ENCODE peak calls at places on chromosomes 5 and 9, in eight cellular contexts. One of them, this sample, is unnamed.

GRCh38 chr5:175683921-175684320 is 26.1 kb downstream of the HRH2 start:
- DNase-seq in HepG2: no peak
- DNase-seq in A549: no peak
- DNase-seq in GM12878: no peak
- DNase-seq in K562: no peak
- DNase-seq in SK-N-SH: no peak
- DNase-seq in IMR-90: no peak
- DNase-seq in H1: no peak
- DNase-seq in this sample: no peak

GRCh38 chr5:169641253-169641652 is 4.2 kb downstream of the DOCK2 start:
- DNase-seq in HepG2: no peak
- DNase-seq in A549: no peak
- DNase-seq in GM12878: no peak
- DNase-seq in K562: no peak
- DNase-seq in SK-N-SH: no peak
- DNase-seq in IMR-90: peak; percentile 36
- DNase-seq in H1: no peak
- DNase-seq in this sample: no peak

GRCh38 chr5:91006708-91007107 is 376.4 kb downstream of the ARRDC3 start:
- DNase-seq in HepG2: no peak
- DNase-seq in A549: no peak
- DNase-seq in GM12878: no peak
- DNase-seq in K562: no peak
- DNase-seq in SK-N-SH: no peak
- DNase-seq in IMR-90: no peak
- DNase-seq in H1: no peak
- DNase-seq in this sample: no peak

GRCh38 chr5:9540791-9541190 is 5.1 kb downstream of the SEMA5A start:
- DNase-seq in HepG2: no peak
- DNase-seq in A549: no peak
- DNase-seq in GM12878: no peak
- DNase-seq in K562: no peak
- DNase-seq in SK-N-SH: no peak
- DNase-seq in IMR-90: peak; percentile 72
- DNase-seq in H1: no peak
- DNase-seq in this sample: no peak

GRCh38 chr9:95134457-95134881 is 183.0 kb downstream of the FANCC start:
- DNase-seq in HepG2: no peak
- DNase-seq in A549: no peak
- DNase-seq in GM12878: no peak
- DNase-seq in K562: no peak
- DNase-seq in SK-N-SH: no peak
- DNase-seq in IMR-90: no peak
- DNase-seq in H1: no peak
- DNase-seq in this sample: no peak

GRCh38 chr5:146076455-146076854 is 28.9 kb downstream of the PLAC8L1 start:
- DNase-seq in HepG2: no peak
- DNase-seq in A549: no peak
- DNase-seq in GM12878: no peak
- DNase-seq in K562: no peak
- DNase-seq in SK-N-SH: no peak
- DNase-seq in IMR-90: no peak
- DNase-seq in H1: no peak
- DNase-seq in this sample: peak; percentile 32

GRCh38 chr5:32307769-32308194 is 5.0 kb downstream of the MTMR12 start:
- DNase-seq in HepG2: no peak
- DNase-seq in A549: no peak
- DNase-seq in GM12878: no peak
- DNase-seq in K562: no peak
- DNase-seq in SK-N-SH: no peak
- DNase-seq in IMR-90: no peak
- DNase-seq in H1: no peak
- DNase-seq in this sample: no peak

GRCh38 chr5:71786337-71787060 is 67.4 kb downstream of the CARTPT start:
- DNase-seq in HepG2: no peak
- DNase-seq in A549: no peak
- DNase-seq in GM12878: no peak
- DNase-seq in K562: no peak
- DNase-seq in SK-N-SH: no peak
- DNase-seq in IMR-90: no peak
- DNase-seq in H1: no peak
- DNase-seq in this sample: no peak

GRCh38 chr5:51986733-51987132 is 603.5 kb downstream of the ISL1 start:
- DNase-seq in HepG2: no peak
- DNase-seq in A549: no peak
- DNase-seq in GM12878: no peak
- DNase-seq in K562: no peak
- DNase-seq in SK-N-SH: no peak
- DNase-seq in IMR-90: no peak
- DNase-seq in H1: no peak
- DNase-seq in this sample: no peak

GRCh38 chr5:74408150-74409043 is 232.1 kb downstream of the ENC1 start:
- DNase-seq in HepG2: peak; percentile 96
- DNase-seq in A549: peak; percentile 16
- DNase-seq in GM12878: no peak
- DNase-seq in K562: no peak
- DNase-seq in SK-N-SH: no peak
- DNase-seq in IMR-90: no peak
- DNase-seq in H1: no peak
- DNase-seq in this sample: no peak

GRCh38 chr5:59337240-59337639 is 556.3 kb downstream of the PDE4D start:
- DNase-seq in HepG2: no peak
- DNase-seq in A549: no peak
- DNase-seq in GM12878: no peak
- DNase-seq in K562: no peak
- DNase-seq in SK-N-SH: no peak
- DNase-seq in IMR-90: no peak
- DNase-seq in H1: no peak
- DNase-seq in this sample: no peak

GRCh38 chr5:40442346-40442745 is 237.4 kb upstream of the PTGER4 start:
- DNase-seq in HepG2: peak; percentile 88
- DNase-seq in A549: no peak
- DNase-seq in GM12878: no peak
- DNase-seq in K562: no peak
- DNase-seq in SK-N-SH: no peak
- DNase-seq in IMR-90: peak; percentile 83
- DNase-seq in H1: no peak
- DNase-seq in this sample: no peak
- TF ChIP-seq USF2 in HepG2: no peak
- TF ChIP-seq USF2 in A549: no peak
- TF ChIP-seq USF2 in GM12878: no peak
- TF ChIP-seq USF2 in K562: no peak
- TF ChIP-seq USF2 in SK-N-SH: no peak
- TF ChIP-seq USF2 in IMR-90: no peak
- TF ChIP-seq USF2 in H1: no peak
- TF ChIP-seq USF2 in this sample: no peak

GRCh38 chr9:133666387-133666786 is 30.2 kb downstream of the DBH start:
- DNase-seq in HepG2: no peak
- DNase-seq in A549: no peak
- DNase-seq in GM12878: no peak
- DNase-seq in K562: no peak
- DNase-seq in SK-N-SH: no peak
- DNase-seq in IMR-90: no peak
- DNase-seq in H1: no peak
- DNase-seq in this sample: no peak

GRCh38 chr9:133664173-133664572 is 28.0 kb downstream of the DBH start:
- DNase-seq in HepG2: no peak
- DNase-seq in A549: no peak
- DNase-seq in GM12878: no peak
- DNase-seq in K562: no peak
- DNase-seq in SK-N-SH: peak; percentile 66
- DNase-seq in IMR-90: no peak
- DNase-seq in H1: no peak
- DNase-seq in this sample: no peak

GRCh38 chr9:133665535-133665934 is 29.4 kb downstream of the DBH start:
- DNase-seq in HepG2: no peak
- DNase-seq in A549: no peak
- DNase-seq in GM12878: no peak
- DNase-seq in K562: no peak
- DNase-seq in SK-N-SH: no peak
- DNase-seq in IMR-90: no peak
- DNase-seq in H1: no peak
- DNase-seq in this sample: no peak

GRCh38 chr9:133664651-133665050 is 28.5 kb downstream of the DBH start:
- DNase-seq in HepG2: no peak
- DNase-seq in A549: no peak
- DNase-seq in GM12878: no peak
- DNase-seq in K562: no peak
- DNase-seq in SK-N-SH: peak; percentile 68
- DNase-seq in IMR-90: no peak
- DNase-seq in H1: no peak
- DNase-seq in this sample: no peak

DNA sequence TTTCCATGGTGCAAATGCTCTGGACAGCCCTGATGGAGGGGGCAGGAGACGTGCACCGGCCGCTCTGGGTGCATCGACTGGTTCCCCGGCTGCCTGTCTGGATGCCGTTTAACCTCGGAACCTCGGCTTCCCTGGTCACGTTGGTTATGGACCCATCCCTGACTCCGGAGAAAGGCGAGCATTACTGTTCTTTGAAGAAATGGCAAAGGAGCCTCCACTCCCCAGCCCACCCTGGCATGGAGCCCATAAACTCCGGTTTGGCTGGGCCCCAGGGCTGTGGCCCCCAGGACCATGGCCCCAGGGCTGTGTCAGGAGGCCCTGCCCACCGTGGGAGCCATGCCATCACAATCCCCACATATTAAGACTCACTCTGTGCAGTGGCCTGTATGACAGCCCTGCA is 28.9 kb downstream of the DBH start:
- DNase-seq in HepG2: no peak
- DNase-seq in A549: no peak
- DNase-seq in GM12878: no peak
- DNase-seq in K562: no peak
- DNase-seq in SK-N-SH: no peak
- DNase-seq in IMR-90: no peak
- DNase-seq in H1: no peak
- DNase-seq in this sample: no peak
- TF ChIP-seq USF2 in HepG2: no peak
- TF ChIP-seq USF2 in A549: no peak
- TF ChIP-seq USF2 in GM12878: no peak
- TF ChIP-seq USF2 in K562: no peak
- TF ChIP-seq USF2 in SK-N-SH: no peak
- TF ChIP-seq USF2 in IMR-90: no peak
- TF ChIP-seq USF2 in H1: no peak
- TF ChIP-seq USF2 in this sample: no peak

DNA sequence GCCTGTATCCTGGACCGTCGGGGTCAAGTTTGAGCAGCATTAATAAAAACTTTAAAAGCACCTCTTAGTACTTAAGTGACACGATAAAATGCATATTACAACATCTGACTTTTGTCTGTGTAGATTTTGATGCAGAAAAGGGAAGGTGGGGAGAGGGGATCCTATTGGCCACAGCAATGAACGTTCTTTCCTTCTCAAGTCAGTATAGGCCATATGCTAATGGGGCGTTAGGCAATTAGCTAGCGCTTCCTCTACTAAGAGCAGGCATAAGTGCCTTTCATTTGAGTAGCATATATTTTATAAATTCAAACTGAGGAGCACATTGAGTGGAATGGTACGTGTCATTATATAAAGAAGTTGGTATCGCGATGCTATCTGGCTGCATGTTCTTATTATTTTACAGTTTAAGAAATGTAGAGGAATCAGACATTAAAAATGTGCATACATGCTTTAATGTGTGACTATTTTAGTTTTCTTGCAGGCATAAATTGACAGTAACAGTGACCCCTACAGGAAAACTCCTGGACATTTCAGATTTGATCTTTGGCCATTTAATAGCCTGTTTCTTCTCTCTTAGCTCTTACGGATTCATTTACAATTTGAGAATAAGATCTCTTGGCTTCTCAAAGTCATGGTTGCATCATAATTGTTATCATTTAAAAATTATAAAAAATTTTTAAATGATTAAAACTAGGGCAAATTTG is 1.1 kb upstream of the GNA14 start:
- DNase-seq in HepG2: peak; percentile 19
- DNase-seq in A549: peak; percentile 17
- DNase-seq in GM12878: no peak
- DNase-seq in K562: no peak
- DNase-seq in SK-N-SH: peak; percentile 35
- DNase-seq in IMR-90: no peak
- DNase-seq in H1: no peak
- DNase-seq in this sample: no peak
- TF ChIP-seq USF2 in HepG2: no peak
- TF ChIP-seq USF2 in A549: no peak
- TF ChIP-seq USF2 in GM12878: no peak
- TF ChIP-seq USF2 in K562: no peak
- TF ChIP-seq USF2 in SK-N-SH: no peak
- TF ChIP-seq USF2 in IMR-90: no peak
- TF ChIP-seq USF2 in H1: no peak
- TF ChIP-seq USF2 in this sample: no peak

GRCh38 chr5:5609935-5610334 is 187.5 kb downstream of the ICE1 start:
- DNase-seq in HepG2: no peak
- DNase-seq in A549: no peak
- DNase-seq in GM12878: no peak
- DNase-seq in K562: no peak
- DNase-seq in SK-N-SH: no peak
- DNase-seq in IMR-90: no peak
- DNase-seq in H1: no peak
- DNase-seq in this sample: no peak

GRCh38 chr5:5615569-5615968 is 193.1 kb downstream of the ICE1 start:
- DNase-seq in HepG2: no peak
- DNase-seq in A549: no peak
- DNase-seq in GM12878: no peak
- DNase-seq in K562: no peak
- DNase-seq in SK-N-SH: peak; percentile 36
- DNase-seq in IMR-90: no peak
- DNase-seq in H1: no peak
- DNase-seq in this sample: no peak

GRCh38 chr5:5612096-5612495 is 189.6 kb downstream of the ICE1 start:
- DNase-seq in HepG2: no peak
- DNase-seq in A549: no peak
- DNase-seq in GM12878: no peak
- DNase-seq in K562: no peak
- DNase-seq in SK-N-SH: no peak
- DNase-seq in IMR-90: no peak
- DNase-seq in H1: no peak
- DNase-seq in this sample: no peak

GRCh38 chr5:5616247-5616895 is 193.9 kb downstream of the ICE1 start:
- DNase-seq in HepG2: no peak
- DNase-seq in A549: no peak
- DNase-seq in GM12878: no peak
- DNase-seq in K562: no peak
- DNase-seq in SK-N-SH: peak; percentile 32
- DNase-seq in IMR-90: no peak
- DNase-seq in H1: no peak
- DNase-seq in this sample: no peak

DNA sequence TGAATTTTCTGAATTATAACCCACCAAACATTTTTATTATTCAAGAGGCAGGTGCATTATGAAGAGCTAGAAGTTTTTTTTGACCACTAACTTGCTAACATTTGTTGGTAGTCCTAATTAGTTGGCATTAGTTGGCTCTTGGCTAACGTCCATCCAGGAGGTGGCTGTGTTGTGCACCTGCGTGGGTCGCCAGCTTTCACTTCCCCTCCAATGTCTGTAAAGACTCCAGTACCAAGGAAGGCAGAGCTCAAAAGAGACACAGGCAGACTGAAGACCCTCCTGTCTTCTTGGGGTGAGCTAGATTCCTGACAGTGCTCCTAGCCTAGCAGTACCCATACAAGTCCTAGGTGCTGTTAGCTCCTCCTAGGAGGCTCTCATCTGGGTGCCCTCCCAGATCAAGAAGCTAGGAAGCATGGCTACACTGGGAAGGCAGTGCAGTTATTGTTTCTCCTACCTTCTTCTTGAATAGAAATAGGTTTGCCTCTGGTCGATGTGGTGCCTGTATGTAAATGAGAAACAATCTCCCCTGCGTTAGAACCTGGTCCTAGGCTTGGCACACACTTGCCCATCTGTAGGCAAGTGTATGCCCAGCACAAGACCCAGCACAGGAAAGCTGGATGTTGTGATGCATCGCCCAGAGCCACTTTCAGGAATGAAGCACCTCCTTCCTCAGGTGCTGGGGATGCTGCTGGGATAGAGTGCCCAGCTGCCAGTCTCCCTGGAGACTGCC is 190.9 kb downstream of the ICE1 start:
- DNase-seq in HepG2: no peak
- DNase-seq in A549: no peak
- DNase-seq in GM12878: peak; percentile 2
- DNase-seq in K562: no peak
- DNase-seq in SK-N-SH: no peak
- DNase-seq in IMR-90: no peak
- DNase-seq in H1: no peak
- DNase-seq in this sample: no peak
- TF ChIP-seq USF2 in HepG2: no peak
- TF ChIP-seq USF2 in A549: no peak
- TF ChIP-seq USF2 in GM12878: no peak
- TF ChIP-seq USF2 in K562: no peak
- TF ChIP-seq USF2 in SK-N-SH: no peak
- TF ChIP-seq USF2 in IMR-90: no peak
- TF ChIP-seq USF2 in H1: no peak
- TF ChIP-seq USF2 in this sample: no peak